ENCODE peak calls at places on chromosomes 7 and 10, in eight cellular contexts. D, C, P, X, A, E, L and U are unnamed samples.

GRCh38 chr7:136635755-136636154 is 232.7 kb upstream of the CHRM2 start:
- DNase-seq in D (no peak), C (no peak), E (no peak), X (no peak), P (no peak), L (no peak), A (no peak), U (no peak)

GRCh38 chr7:137932881-137933269 is 69.0 kb downstream of the CREB3L2 start:
- DNase-seq in C (no peak), E (no peak), D (no peak), P (no peak), L (no peak), X (peak; percentile 74), A (no peak), U (no peak)

GRCh38 chr10:49008505-49009202 is 69.0 kb upstream of the LRRC18 start:
- DNase-seq in L (no peak), E (no peak), P (no peak), D (peak; percentile 43), X (no peak), A (no peak), C (no peak), U (no peak)

GRCh38 chr7:51315393-51316261 is 982 bp downstream of the COBL start:
- DNase-seq in L (no peak), E (no peak), A (peak; percentile 38), X (peak; percentile 15), P (no peak), D (peak; percentile 49), C (no peak), U (no peak)

GRCh38 chr7:65411249-65411648 is 37.6 kb downstream of the ZNF92 start:
- DNase-seq in P (no peak), E (no peak), C (no peak), L (no peak), A (no peak), D (no peak), X (no peak), U (no peak)

GRCh38 chr7:108261560-108262255 is 131.5 kb upstream of the LAMB4 start:
- DNase-seq in X (peak; percentile 20), C (no peak), E (no peak), P (no peak), D (no peak), A (no peak), L (no peak), U (no peak)

GRCh38 chr10:58385784-58386112 is 538 bp downstream of the TFAM start:
- DNase-seq in D (peak; percentile 29), C (no peak), A (peak; percentile 3), X (peak; percentile 35), E (no peak), P (no peak), L (peak; percentile 36), U (peak; percentile 22)

GRCh38 chr10:128036011-128036615 is 90.1 kb downstream of the MKI67 start:
- DNase-seq in L (no peak), C (no peak), A (no peak), E (no peak), X (no peak), D (no peak), P (no peak), U (no peak)

GRCh38 chr7:157404845-157405481 is 68.2 kb downstream of the DNAJB6 start:
- DNase-seq in E (peak; percentile 25), D (no peak), X (peak; percentile 95), L (no peak), A (no peak), P (no peak), C (no peak), U (no peak)

GRCh38 chr10:121078672-121079102 is 227.5 kb downstream of the WDR11 start:
- DNase-seq in C (no peak), D (no peak), A (no peak), E (no peak), P (no peak), X (no peak), L (no peak), U (no peak)

GRCh38 chr7:31744294-31744874 is 57.4 kb downstream of the PPP1R17 start:
- DNase-seq in A (peak; percentile 63), L (peak; percentile 79), D (peak; percentile 68), E (peak; percentile 18), X (peak; percentile 76), P (no peak), C (peak; percentile 13), U (peak; percentile 60)

GRCh38 chr7:139095194-139095659 is 14.3 kb downstream of the ZC3HAV1 start:
- DNase-seq in E (peak; percentile 96), A (no peak), L (peak; percentile 95), D (no peak), X (no peak), P (peak; percentile 61), C (peak; percentile 71), U (peak; percentile 90)

GRCh38 chr7:142488234-142488633 is 230.4 kb upstream of the PRSS58 start:
- DNase-seq in E (no peak), D (no peak), L (no peak), A (no peak), X (no peak), C (no peak), P (no peak), U (no peak)